ENCODE peak calls at places on chromosomes 1 and 21, in four cellular contexts. U is hepatocyte; W is stimulated activated CD4-positive, alpha-beta T cell treated with anti-CD3 and anti-CD28 coated beads, Interleukin-15, amount 100 ng/mL, for 1 hour; J is GM20000. Q is an unnamed sample.

GRCh38 chr1:233364695-233365539 is 37.4 kb downstream of the MAP3K21 start:
- DNase-seq in U (no peak), W (no peak), J (peak), Q (no peak)

GRCh38 chr1:111690306-111690617 is 48.9 kb downstream of the INKA2 start:
- DNase-seq in U (peak), W (no peak), J (no peak), Q (no peak)

GRCh38 chr1:179774033-179774432 is 30.9 kb downstream of the FAM163A start:
- DNase-seq in U (no peak), W (no peak), J (no peak), Q (no peak)

GRCh38 chr1:90417139-90417538 is 300.0 kb downstream of the BARHL2 start:
- DNase-seq in U (no peak), W (no peak), J (no peak), Q (no peak)

GRCh38 chr1:155934933-155935590 is 849 bp upstream of the KHDC4 start:
- DNase-seq in U (no peak), W (no peak), J (no peak), Q (no peak)

GRCh38 chr1:174036798-174037197 is 14.6 kb upstream of the RC3H1 start:
- DNase-seq in U (no peak), W (no peak), J (no peak), Q (no peak)

GRCh38 chr1:194069168-194069830 is 882.9 kb upstream of the B3GALT2 start:
- DNase-seq in U (peak), W (no peak), J (no peak), Q (no peak)

GRCh38 chr1:35443768-35444518 is 113.3 kb downstream of the KIAA0319L start:
- DNase-seq in U (no peak), W (no peak), J (no peak), Q (no peak)

GRCh38 chr1:63984891-63985290 is 211.1 kb downstream of the ROR1 start:
- DNase-seq in U (no peak), W (no peak), J (no peak), Q (no peak)

GRCh38 chr1:921011-921837 is 2.5 kb upstream of the SAMD11 start:
- DNase-seq in U (peak), W (no peak), J (no peak), Q (no peak)

GRCh38 chr1:226987623-226988336 is 47.7 kb downstream of the COQ8A start:
- DNase-seq in U (no peak), W (no peak), J (peak), Q (no peak)

GRCh38 chr21:35904995-35905972 is 155.0 kb downstream of the SETD4 start:
- DNase-seq in U (no peak), W (no peak), J (no peak), Q (no peak)

Q was measured in breast epithelium.